ENCODE peak calls at places on chromosome 3, in seven cellular contexts. One of them, this sample, is unnamed.

GRCh38 chr3:170225166-170225565 is 2.9 kb downstream of the PRKCI start:
- DNase-seq in hepatocyte: no peak
- DNase-seq in GM23248: no peak
- DNase-seq in HCT116: no peak
- DNase-seq in MM.1S: no peak
- DNase-seq in neural progenitor cell: no peak
- DNase-seq in PC-3: no peak
- DNase-seq in this sample: no peak

GRCh38 chr3:157906627-157907026 is 199.6 kb downstream of the SHOX2 start:
- DNase-seq in hepatocyte: no peak
- DNase-seq in GM23248: peak
- DNase-seq in HCT116: no peak
- DNase-seq in MM.1S: no peak
- DNase-seq in neural progenitor cell: no peak
- DNase-seq in PC-3: peak
- DNase-seq in this sample: no peak

GRCh38 chr3:121592856-121593702 is at the start of gene FBXO40:
- DNase-seq in hepatocyte: peak
- DNase-seq in GM23248: no peak
- DNase-seq in HCT116: no peak
- DNase-seq in MM.1S: peak
- DNase-seq in neural progenitor cell: peak
- DNase-seq in PC-3: no peak
- DNase-seq in this sample: peak

GRCh38 chr3:57627976-57628375 is 30.8 kb upstream of the ARF4 start:
- DNase-seq in hepatocyte: no peak
- DNase-seq in GM23248: no peak
- DNase-seq in HCT116: no peak
- DNase-seq in MM.1S: no peak
- DNase-seq in neural progenitor cell: no peak
- DNase-seq in PC-3: no peak
- DNase-seq in this sample: no peak

GRCh38 chr3:100073555-100074307 is 40.6 kb downstream of the FILIP1L start:
- DNase-seq in hepatocyte: peak
- DNase-seq in GM23248: no peak
- DNase-seq in HCT116: no peak
- DNase-seq in MM.1S: no peak
- DNase-seq in neural progenitor cell: peak
- DNase-seq in PC-3: no peak
- DNase-seq in this sample: peak

GRCh38 chr3:132535575-132536441 is 61.3 kb upstream of the ACKR4 start:
- DNase-seq in hepatocyte: peak
- DNase-seq in GM23248: peak
- DNase-seq in HCT116: peak
- DNase-seq in MM.1S: peak
- DNase-seq in neural progenitor cell: peak
- DNase-seq in PC-3: peak
- DNase-seq in this sample: peak

GRCh38 chr3:65245133-65246076 is 557.6 kb upstream of the ADAMTS9 start:
- DNase-seq in hepatocyte: no peak
- DNase-seq in GM23248: peak
- DNase-seq in HCT116: no peak
- DNase-seq in MM.1S: no peak
- DNase-seq in neural progenitor cell: no peak
- DNase-seq in PC-3: no peak
- DNase-seq in this sample: peak

GRCh38 chr3:151837057-151837456 is 23.1 kb downstream of the AADAC start:
- DNase-seq in hepatocyte: peak
- DNase-seq in GM23248: peak
- DNase-seq in HCT116: peak
- DNase-seq in MM.1S: no peak
- DNase-seq in neural progenitor cell: peak
- DNase-seq in PC-3: peak
- DNase-seq in this sample: peak

GRCh38 chr3:69364354-69364753 is 21.5 kb downstream of the FRMD4B start:
- DNase-seq in hepatocyte: no peak
- DNase-seq in GM23248: peak
- DNase-seq in HCT116: no peak
- DNase-seq in MM.1S: peak
- DNase-seq in neural progenitor cell: no peak
- DNase-seq in PC-3: peak
- DNase-seq in this sample: no peak

GRCh38 chr3:52085883-52086282 is 29.5 kb upstream of the DUSP7 start:
- DNase-seq in hepatocyte: no peak
- DNase-seq in GM23248: no peak
- DNase-seq in HCT116: no peak
- DNase-seq in MM.1S: no peak
- DNase-seq in neural progenitor cell: no peak
- DNase-seq in PC-3: no peak
- DNase-seq in this sample: no peak

GRCh38 chr3:156643729-156644389 is 30.5 kb upstream of the TIPARP start:
- DNase-seq in hepatocyte: peak
- DNase-seq in GM23248: peak
- DNase-seq in HCT116: no peak
- DNase-seq in MM.1S: no peak
- DNase-seq in neural progenitor cell: no peak
- DNase-seq in PC-3: no peak
- DNase-seq in this sample: peak

GRCh38 chr3:176521531-176522175 is 675.6 kb downstream of the TBL1XR1 start:
- DNase-seq in hepatocyte: no peak
- DNase-seq in GM23248: peak
- DNase-seq in HCT116: no peak
- DNase-seq in MM.1S: no peak
- DNase-seq in neural progenitor cell: no peak
- DNase-seq in PC-3: no peak
- DNase-seq in this sample: peak

GRCh38 chr3:107899996-107900651 is 190.7 kb downstream of the CD47 start:
- DNase-seq in hepatocyte: no peak
- DNase-seq in GM23248: peak
- DNase-seq in HCT116: no peak
- DNase-seq in MM.1S: no peak
- DNase-seq in neural progenitor cell: no peak
- DNase-seq in PC-3: peak
- DNase-seq in this sample: no peak

GRCh38 chr3:123161167-123161566 is 40.6 kb upstream of the SEC22A start:
- DNase-seq in hepatocyte: no peak
- DNase-seq in GM23248: no peak
- DNase-seq in HCT116: no peak
- DNase-seq in MM.1S: no peak
- DNase-seq in neural progenitor cell: peak
- DNase-seq in PC-3: no peak
- DNase-seq in this sample: peak

DNA sequence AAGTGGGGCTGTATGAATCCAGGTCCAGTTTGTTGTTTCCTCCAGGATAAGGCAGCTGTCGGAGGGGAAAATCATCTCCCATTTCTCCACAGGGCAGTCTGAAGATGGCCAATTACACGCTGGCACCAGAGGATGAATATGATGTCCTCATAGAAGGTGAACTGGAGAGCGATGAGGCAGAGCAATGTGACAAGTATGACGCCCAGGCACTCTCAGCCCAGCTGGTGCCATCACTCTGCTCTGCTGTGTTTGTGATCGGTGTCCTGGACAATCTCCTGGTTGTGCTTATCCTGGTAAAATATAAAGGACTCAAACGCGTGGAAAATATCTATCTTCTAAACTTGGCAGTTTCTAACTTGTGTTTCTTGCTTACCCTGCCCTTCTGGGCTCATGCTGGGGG is 917 bp downstream of the CCRL2 start:
- DNase-seq in hepatocyte: no peak
- DNase-seq in GM23248: peak
- DNase-seq in HCT116: no peak
- DNase-seq in MM.1S: no peak
- DNase-seq in neural progenitor cell: no peak
- DNase-seq in PC-3: peak
- DNase-seq in this sample: no peak
- H3K27ac ChIP-seq in hepatocyte: no peak
- H3K27ac ChIP-seq in GM23248: no peak
- H3K27ac ChIP-seq in HCT116: no peak
- H3K27ac ChIP-seq in MM.1S: no peak
- H3K27ac ChIP-seq in neural progenitor cell: no peak
- H3K27ac ChIP-seq in PC-3: peak
- H3K27ac ChIP-seq in this sample: no peak

GRCh38 chr3:13192471-13193213 is 119.4 kb upstream of the IQSEC1 start:
- DNase-seq in hepatocyte: peak
- DNase-seq in GM23248: peak
- DNase-seq in HCT116: no peak
- DNase-seq in MM.1S: no peak
- DNase-seq in neural progenitor cell: peak
- DNase-seq in PC-3: peak
- DNase-seq in this sample: peak

GRCh38 chr3:13194285-13195209 is 121.3 kb upstream of the IQSEC1 start:
- DNase-seq in hepatocyte: no peak
- DNase-seq in GM23248: no peak
- DNase-seq in HCT116: no peak
- DNase-seq in MM.1S: no peak
- DNase-seq in neural progenitor cell: no peak
- DNase-seq in PC-3: peak
- DNase-seq in this sample: no peak

GRCh38 chr3:13191016-13191415 is 117.8 kb upstream of the IQSEC1 start:
- DNase-seq in hepatocyte: no peak
- DNase-seq in GM23248: no peak
- DNase-seq in HCT116: no peak
- DNase-seq in MM.1S: no peak
- DNase-seq in neural progenitor cell: no peak
- DNase-seq in PC-3: no peak
- DNase-seq in this sample: no peak

GRCh38 chr3:13195374-13195773 is 122.1 kb upstream of the IQSEC1 start:
- DNase-seq in hepatocyte: no peak
- DNase-seq in GM23248: no peak
- DNase-seq in HCT116: no peak
- DNase-seq in MM.1S: no peak
- DNase-seq in neural progenitor cell: no peak
- DNase-seq in PC-3: no peak
- DNase-seq in this sample: no peak

GRCh38 chr3:13193320-13194284 is 120.4 kb upstream of the IQSEC1 start:
- DNase-seq in hepatocyte: no peak
- DNase-seq in GM23248: no peak
- DNase-seq in HCT116: no peak
- DNase-seq in MM.1S: no peak
- DNase-seq in neural progenitor cell: peak
- DNase-seq in PC-3: peak
- DNase-seq in this sample: no peak
- TF ChIP-seq EZH2phosphoT487 in hepatocyte: no peak
- TF ChIP-seq EZH2phosphoT487 in GM23248: no peak
- TF ChIP-seq EZH2phosphoT487 in HCT116: no peak
- TF ChIP-seq EZH2phosphoT487 in MM.1S: no peak
- TF ChIP-seq EZH2phosphoT487 in neural progenitor cell: no peak
- TF ChIP-seq EZH2phosphoT487 in PC-3: no peak
- TF ChIP-seq EZH2phosphoT487 in this sample: no peak

DNA sequence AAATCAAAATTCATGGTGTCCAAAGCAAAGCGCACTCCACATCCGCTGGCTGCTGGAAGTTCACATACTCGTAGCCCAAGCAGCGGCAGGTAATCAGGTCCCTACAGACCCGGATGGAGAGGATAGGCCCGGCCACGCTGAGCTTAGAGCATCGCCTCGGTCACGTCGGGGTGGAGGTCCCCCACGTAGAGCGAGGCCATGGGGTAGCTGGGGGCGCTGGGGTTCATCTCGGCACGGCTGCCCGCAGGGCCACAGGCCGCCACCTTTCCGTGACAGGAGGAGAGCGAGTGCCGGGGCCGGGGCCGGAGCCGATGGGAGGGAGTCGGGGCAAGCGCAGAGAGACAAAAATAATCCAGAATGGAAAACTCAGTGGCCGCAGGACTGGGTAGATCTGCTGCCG is 16.1 kb upstream of the STRIT1 start:
- DNase-seq in hepatocyte: no peak
- DNase-seq in GM23248: no peak
- DNase-seq in HCT116: no peak
- DNase-seq in MM.1S: no peak
- DNase-seq in neural progenitor cell: no peak
- DNase-seq in PC-3: no peak
- DNase-seq in this sample: no peak
- TF ChIP-seq EZH2 in hepatocyte: no peak
- TF ChIP-seq EZH2 in GM23248: no peak
- TF ChIP-seq EZH2 in HCT116: no peak
- TF ChIP-seq EZH2 in MM.1S: no peak
- TF ChIP-seq EZH2 in neural progenitor cell: no peak
- TF ChIP-seq EZH2 in PC-3: no peak
- TF ChIP-seq EZH2 in this sample: no peak

GRCh38 chr3:172154768-172155649 is 115.6 kb downstream of the FNDC3B start:
- DNase-seq in hepatocyte: no peak
- DNase-seq in GM23248: peak
- DNase-seq in HCT116: no peak
- DNase-seq in MM.1S: no peak
- DNase-seq in neural progenitor cell: no peak
- DNase-seq in PC-3: no peak
- DNase-seq in this sample: no peak
- H3K27ac ChIP-seq in hepatocyte: peak
- H3K27ac ChIP-seq in GM23248: peak
- H3K27ac ChIP-seq in HCT116: no peak
- H3K27ac ChIP-seq in MM.1S: no peak
- H3K27ac ChIP-seq in neural progenitor cell: no peak
- H3K27ac ChIP-seq in PC-3: peak
- H3K27ac ChIP-seq in this sample: peak

GRCh38 chr3:101809178-101810022 is 30.4 kb downstream of the NXPE3 start:
- DNase-seq in hepatocyte: peak
- DNase-seq in GM23248: peak
- DNase-seq in HCT116: peak
- DNase-seq in MM.1S: no peak
- DNase-seq in neural progenitor cell: peak
- DNase-seq in PC-3: peak
- DNase-seq in this sample: peak
- TF ChIP-seq EZH2phosphoT487 in hepatocyte: no peak
- TF ChIP-seq EZH2phosphoT487 in GM23248: no peak
- TF ChIP-seq EZH2phosphoT487 in HCT116: no peak
- TF ChIP-seq EZH2phosphoT487 in MM.1S: no peak
- TF ChIP-seq EZH2phosphoT487 in neural progenitor cell: no peak
- TF ChIP-seq EZH2phosphoT487 in PC-3: no peak
- TF ChIP-seq EZH2phosphoT487 in this sample: no peak

GRCh38 chr3:14564741-14565140 is 24.6 kb upstream of the GRIP2 start:
- DNase-seq in hepatocyte: peak
- DNase-seq in GM23248: no peak
- DNase-seq in HCT116: no peak
- DNase-seq in MM.1S: no peak
- DNase-seq in neural progenitor cell: no peak
- DNase-seq in PC-3: peak
- DNase-seq in this sample: peak

GRCh38 chr3:14566812-14567211 is 26.7 kb upstream of the GRIP2 start:
- DNase-seq in hepatocyte: no peak
- DNase-seq in GM23248: no peak
- DNase-seq in HCT116: no peak
- DNase-seq in MM.1S: no peak
- DNase-seq in neural progenitor cell: no peak
- DNase-seq in PC-3: no peak
- DNase-seq in this sample: no peak

GRCh38 chr3:14562441-14562840 is 22.3 kb upstream of the GRIP2 start:
- DNase-seq in hepatocyte: no peak
- DNase-seq in GM23248: no peak
- DNase-seq in HCT116: no peak
- DNase-seq in MM.1S: no peak
- DNase-seq in neural progenitor cell: no peak
- DNase-seq in PC-3: no peak
- DNase-seq in this sample: no peak

GRCh38 chr3:14565791-14566588 is 25.8 kb upstream of the GRIP2 start:
- DNase-seq in hepatocyte: no peak
- DNase-seq in GM23248: peak
- DNase-seq in HCT116: no peak
- DNase-seq in MM.1S: peak
- DNase-seq in neural progenitor cell: no peak
- DNase-seq in PC-3: peak
- DNase-seq in this sample: no peak

GRCh38 chr3:14563946-14564539 is 23.9 kb upstream of the GRIP2 start:
- DNase-seq in hepatocyte: no peak
- DNase-seq in GM23248: no peak
- DNase-seq in HCT116: no peak
- DNase-seq in MM.1S: no peak
- DNase-seq in neural progenitor cell: no peak
- DNase-seq in PC-3: no peak
- DNase-seq in this sample: no peak
- TF ChIP-seq EZH2 in hepatocyte: no peak
- TF ChIP-seq EZH2 in GM23248: no peak
- TF ChIP-seq EZH2 in HCT116: no peak
- TF ChIP-seq EZH2 in MM.1S: no peak
- TF ChIP-seq EZH2 in neural progenitor cell: no peak
- TF ChIP-seq EZH2 in PC-3: no peak
- TF ChIP-seq EZH2 in this sample: no peak